ENCODE peak calls at places on chromosomes 1 and 21, in ten cellular contexts. L, S, X, K, J, E, O, Z, Y and U are unnamed samples.

GRCh38 chr1:61000327-61000726 is 82.0 kb upstream of the NFIA start:
- DNase-seq in Z (no peak), K (no peak), X (no peak), E (no peak), S (no peak), Y (no peak), J (no peak), O (no peak), L (no peak), U (no peak)

GRCh38 chr1:18079941-18080340 is 27.7 kb upstream of the IGSF21 start:
- DNase-seq in Z (peak; percentile 50), L (no peak), Y (no peak), O (no peak), K (no peak), X (no peak), E (no peak), S (no peak), J (no peak), U (no peak)

GRCh38 chr1:153395136-153395685 is 4.3 kb upstream of the S100A8 start:
- DNase-seq in E (no peak), Z (no peak), K (no peak), X (peak; percentile 43), Y (no peak), O (no peak), S (no peak), L (no peak), J (no peak), U (peak; percentile 39)

GRCh38 chr1:29388170-29388569 is 151.8 kb downstream of the PTPRU start:
- DNase-seq in J (no peak), L (no peak), Y (no peak), X (no peak), E (no peak), O (no peak), Z (no peak), S (no peak), K (no peak), U (no peak)

GRCh38 chr21:18041012-18041411 is 203.6 kb upstream of the CHODL start:
- DNase-seq in S (no peak), K (no peak), O (no peak), J (no peak), X (no peak), Y (peak; percentile 60), L (peak; percentile 48), E (no peak), Z (no peak), U (no peak)

GRCh38 chr21:45072963-45073300 is 1.4 kb upstream of the ADARB1 start:
- DNase-seq in Z (no peak), J (no peak), K (no peak), E (no peak), L (no peak), X (no peak), Y (no peak), O (no peak), S (no peak), U (no peak)

GRCh38 chr1:212514782-212515181 is 82.1 kb downstream of the NENF start:
- DNase-seq in S (peak; percentile 25), K (no peak), Z (no peak), X (no peak), L (no peak), J (no peak), Y (peak; percentile 35), E (no peak), O (no peak), U (no peak)

GRCh38 chr1:182394055-182394775 is 2.6 kb upstream of the GLUL start:
- DNase-seq in S (no peak), K (no peak), Y (peak; percentile 55), L (peak; percentile 78), X (no peak), E (no peak), J (no peak), O (no peak), Z (no peak), U (no peak)

GRCh38 chr1:233607252-233608119 is 6.4 kb upstream of the KCNK1 start:
- DNase-seq in E (no peak), K (no peak), O (no peak), S (no peak), Z (no peak), Y (no peak), J (peak; percentile 68), L (no peak), X (no peak), U (no peak)

GRCh38 chr1:175024773-175025172 is 1.5 kb upstream of the MRPS14 start:
- DNase-seq in X (no peak), K (no peak), Y (no peak), L (no peak), J (no peak), Z (no peak), O (no peak), E (no peak), S (no peak), U (no peak)

GRCh38 chr1:175019524-175019923 is 3.7 kb downstream of the MRPS14 start:
- DNase-seq in K (no peak), Z (no peak), L (no peak), O (no peak), Y (no peak), S (no peak), J (no peak), E (no peak), X (no peak), U (no peak)

GRCh38 chr1:175023043-175023921 is at the start of gene MRPS14:
- DNase-seq in L (peak; percentile 98), K (peak; percentile 64), E (peak; percentile 99), J (peak; percentile 98), Z (peak; percentile 98), Y (peak; percentile 98), O (peak; percentile 98), S (peak; percentile 99), X (peak; percentile 98), U (peak; percentile 61)
- TF ChIP-seq POLR2A in L (peak; percentile 83), K (peak; percentile 93), E (peak; percentile 76), J (peak; percentile 75), Z (peak; percentile 3), Y (peak; percentile 10), O (peak; percentile 83), S (peak; percentile 71), X (peak; percentile 70), U (peak; percentile 73)

GRCh38 chr21:15826908-15827601 is 97.3 kb downstream of the USP25 start:
- DNase-seq in S (no peak), E (no peak), X (no peak), K (no peak), O (no peak), L (no peak), J (no peak), Y (no peak), Z (no peak), U (no peak)
- TF ChIP-seq POLR2A in S (no peak), E (no peak), X (no peak), K (no peak), O (no peak), L (no peak), J (no peak), Y (no peak), Z (no peak), U (no peak)

GRCh38 chr1:209705033-209705589 is 465 bp downstream of the HSD11B1 start:
- DNase-seq in O (no peak), S (no peak), L (no peak), K (no peak), J (no peak), Z (no peak), Y (no peak), X (no peak), E (no peak), U (no peak)

GRCh38 chr1:209706622-209707021 is 2.0 kb downstream of the HSD11B1 start:
- DNase-seq in O (no peak), K (no peak), L (no peak), X (no peak), E (no peak), Y (no peak), Z (no peak), S (no peak), J (no peak), U (no peak)

GRCh38 chr1:209703834-209704504 is 677 bp upstream of the HSD11B1 start:
- DNase-seq in S (no peak), Y (no peak), J (no peak), E (no peak), Z (no peak), X (no peak), O (no peak), K (no peak), L (no peak), U (no peak)

GRCh38 chr1:209702832-209703231 is 1.8 kb upstream of the HSD11B1 start:
- DNase-seq in L (no peak), O (no peak), E (no peak), J (no peak), Y (no peak), X (no peak), S (no peak), K (no peak), Z (no peak), U (no peak)

GRCh38 chr1:209704584-209704983 is at the start of gene HSD11B1:
- DNase-seq in Y (peak; percentile 66), J (peak; percentile 57), L (peak; percentile 13), K (no peak), Z (no peak), X (peak; percentile 81), S (peak; percentile 83), O (peak; percentile 66), E (peak; percentile 83), U (no peak)
- TF ChIP-seq POLR2A in Y (no peak), J (no peak), L (no peak), K (no peak), Z (no peak), X (no peak), S (peak; percentile 58), O (peak; percentile 18), E (no peak), U (no peak)

GRCh38 chr1:169889871-169890270 is 3.8 kb downstream of the SCYL3 start:
- DNase-seq in X (no peak), Z (no peak), S (no peak), O (no peak), E (no peak), K (no peak), L (no peak), Y (no peak), J (no peak), U (no peak)

GRCh38 chr1:169885207-169885606 is 8.5 kb downstream of the SCYL3 start:
- DNase-seq in O (no peak), Y (no peak), K (no peak), L (no peak), Z (no peak), S (no peak), J (no peak), X (no peak), E (peak; percentile 24), U (no peak)

GRCh38 chr1:169884616-169885015 is 9.1 kb downstream of the SCYL3 start:
- DNase-seq in O (no peak), Y (no peak), K (no peak), S (no peak), E (peak; percentile 48), X (no peak), Z (no peak), J (no peak), L (no peak), U (no peak)

GRCh38 chr1:169886422-169886821 is 7.3 kb downstream of the SCYL3 start:
- DNase-seq in Z (no peak), K (no peak), O (no peak), J (no peak), X (no peak), S (no peak), Y (no peak), L (no peak), E (no peak), U (no peak)

DNA sequence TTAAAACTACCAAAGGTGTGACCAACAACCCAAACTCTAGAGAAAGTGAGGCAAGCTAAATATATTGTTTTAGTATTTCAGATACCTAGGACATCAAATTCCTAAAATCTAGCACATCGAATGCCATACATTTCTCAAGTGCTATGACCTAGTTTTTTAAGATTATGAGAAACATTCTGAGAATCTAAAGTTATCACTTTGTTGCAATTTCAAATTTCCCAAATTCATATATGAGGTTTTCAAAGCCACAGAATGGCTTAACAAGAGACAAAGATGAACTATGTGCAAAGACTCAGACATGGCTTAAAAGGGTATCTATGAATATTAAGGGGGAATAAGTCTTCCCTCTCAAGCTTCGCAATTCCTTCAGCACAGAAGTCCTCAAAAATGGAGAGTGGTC is 6.8 kb downstream of the SCYL3 start:
- DNase-seq in Z (no peak), Y (no peak), K (no peak), L (no peak), J (no peak), X (no peak), O (no peak), S (no peak), E (no peak), U (no peak)
- TF ChIP-seq POLR2A in Z (no peak), Y (no peak), K (no peak), L (no peak), J (no peak), X (no peak), O (no peak), S (no peak), E (no peak), U (no peak)